ENCODE peak calls at places on chromosomes 1 and 21, in four cellular contexts. P is activated B cell treated with CpG ODN at 0.5 μM for 24 hours, N is HT1080, Z is HS-5. S is an unnamed sample.
A peak's percentile ranks its signal among the peaks of the same experiment; 100 is the strongest.

GRCh38 chr21:26130249-26130896 is 40.2 kb downstream of the APP start:
- DNase-seq in Z (no peak), N (no peak), P (no peak), S (no peak)

GRCh38 chr1:90964444-90965035 is 57.3 kb downstream of the ZNF644 start:
- DNase-seq in N (peak; percentile 21), Z (no peak), P (no peak), S (no peak)

GRCh38 chr21:38351176-38351959 is 94.6 kb downstream of the KCNJ15 start:
- DNase-seq in Z (no peak), P (no peak), N (no peak), S (no peak)

GRCh38 chr1:187513190-187513589 is 684.4 kb downstream of the PLA2G4A start:
- DNase-seq in Z (no peak), P (no peak), N (peak; percentile 34), S (no peak)

GRCh38 chr1:15953294-15953771 is 22.6 kb downstream of the ZBTB17 start:
- DNase-seq in N (no peak), P (no peak), Z (no peak), S (no peak)

GRCh38 chr1:24301395-24302175 is 17.6 kb upstream of the GRHL3 start:
- DNase-seq in P (no peak), Z (no peak), N (no peak), S (no peak)

GRCh38 chr1:10677508-10678364 is 118.7 kb downstream of the CASZ1 start:
- DNase-seq in Z (no peak), N (no peak), P (no peak), S (no peak)

GRCh38 chr1:234998174-234998741 is 130.4 kb downstream of the TOMM20 start:
- DNase-seq in Z (no peak), N (peak; percentile 88), P (peak; percentile 4), S (peak; percentile 35)

GRCh38 chr1:113396585-113396984 is 6.3 kb downstream of the MAGI3 start:
- DNase-seq in Z (peak; percentile 37), N (peak; percentile 82), P (no peak), S (no peak)

GRCh38 chr1:155126494-155127104 is 1.1 kb upstream of the EFNA1 start:
- DNase-seq in P (no peak), N (no peak), Z (no peak), S (peak; percentile 54)

GRCh38 chr1:109759513-109760334 is 4.0 kb downstream of the EPS8L3 start:
- DNase-seq in P (no peak), N (no peak), Z (no peak), S (no peak)

GRCh38 chr21:44802396-44803153 is 955 bp upstream of the UBE2G2 start:
- DNase-seq in N (peak; percentile 26), Z (no peak), P (no peak), S (no peak)